ENCODE peak calls at places on chromosomes 4 and X, in five cellular contexts. One of them, this sample, is unnamed.
A peak's percentile ranks its signal among the peaks of the same experiment; 100 is the strongest.

GRCh38 chr4:20761826-20762225 is 61.6 kb downstream of the PACRGL start:
- DNase-seq in body of pancreas: no peak
- DNase-seq in psoas muscle: no peak
- DNase-seq in colonic mucosa: no peak
- DNase-seq in left ventricle myocardium inferior: no peak
- DNase-seq in this sample: no peak

GRCh38 chr4:38237139-38237538 is 276.9 kb downstream of the PTTG2 start:
- DNase-seq in body of pancreas: peak; percentile 43
- DNase-seq in psoas muscle: no peak
- DNase-seq in colonic mucosa: no peak
- DNase-seq in left ventricle myocardium inferior: no peak
- DNase-seq in this sample: no peak

GRCh38 chr4:40228497-40229365 is 31.9 kb downstream of the RHOH start:
- DNase-seq in body of pancreas: no peak
- DNase-seq in psoas muscle: no peak
- DNase-seq in colonic mucosa: no peak
- DNase-seq in left ventricle myocardium inferior: no peak
- DNase-seq in this sample: peak; percentile 69

GRCh38 chr4:41287005-41287404 is 30.3 kb downstream of the UCHL1 start:
- DNase-seq in body of pancreas: no peak
- DNase-seq in psoas muscle: no peak
- DNase-seq in colonic mucosa: no peak
- DNase-seq in left ventricle myocardium inferior: no peak
- DNase-seq in this sample: no peak

GRCh38 chrX:55007633-55008032 is 7.5 kb downstream of the APEX2 start:
- DNase-seq in body of pancreas: peak; percentile 55
- DNase-seq in psoas muscle: no peak
- DNase-seq in colonic mucosa: peak; percentile 74
- DNase-seq in left ventricle myocardium inferior: no peak
- DNase-seq in this sample: no peak

GRCh38 chrX:71128915-71129765 is 10.7 kb downstream of the MED12 start:
- DNase-seq in body of pancreas: peak; percentile 71
- DNase-seq in psoas muscle: peak; percentile 74
- DNase-seq in colonic mucosa: peak; percentile 74
- DNase-seq in left ventricle myocardium inferior: peak; percentile 59
- DNase-seq in this sample: no peak

GRCh38 chr4:112916868-112917267 is 132.6 kb upstream of the ANK2 start:
- DNase-seq in body of pancreas: no peak
- DNase-seq in psoas muscle: no peak
- DNase-seq in colonic mucosa: no peak
- DNase-seq in left ventricle myocardium inferior: no peak
- DNase-seq in this sample: no peak

GRCh38 chr4:131081069-131081468 is 1985.1 kb downstream of the C4orf33 start:
- DNase-seq in body of pancreas: no peak
- DNase-seq in psoas muscle: no peak
- DNase-seq in colonic mucosa: no peak
- DNase-seq in left ventricle myocardium inferior: no peak
- DNase-seq in this sample: no peak

GRCh38 chr4:121534187-121534586 is 153.4 kb upstream of the QRFPR start:
- DNase-seq in body of pancreas: no peak
- DNase-seq in psoas muscle: no peak
- DNase-seq in colonic mucosa: no peak
- DNase-seq in left ventricle myocardium inferior: no peak
- DNase-seq in this sample: no peak

GRCh38 chrX:153525451-153525850 is 8.0 kb downstream of the ATP2B3 start:
- DNase-seq in body of pancreas: no peak
- DNase-seq in psoas muscle: no peak
- DNase-seq in colonic mucosa: no peak
- DNase-seq in left ventricle myocardium inferior: no peak
- DNase-seq in this sample: no peak

GRCh38 chrX:155577682-155578081 is 35.1 kb downstream of the TMLHE start:
- DNase-seq in body of pancreas: no peak
- DNase-seq in psoas muscle: no peak
- DNase-seq in colonic mucosa: no peak
- DNase-seq in left ventricle myocardium inferior: no peak
- DNase-seq in this sample: no peak

GRCh38 chrX:112704226-112704625 is 24.5 kb upstream of the LHFPL1 start:
- DNase-seq in body of pancreas: no peak
- DNase-seq in psoas muscle: no peak
- DNase-seq in colonic mucosa: no peak
- DNase-seq in left ventricle myocardium inferior: no peak
- DNase-seq in this sample: no peak

GRCh38 chr4:33537527-33537926 is 2706.8 kb downstream of the ARAP2 start:
- DNase-seq in body of pancreas: no peak
- DNase-seq in psoas muscle: no peak
- DNase-seq in colonic mucosa: no peak
- DNase-seq in left ventricle myocardium inferior: no peak
- DNase-seq in this sample: no peak

GRCh38 chrX:56308726-56309125 is 76.6 kb downstream of the KLF8 start:
- DNase-seq in body of pancreas: no peak
- DNase-seq in psoas muscle: no peak
- DNase-seq in colonic mucosa: no peak
- DNase-seq in left ventricle myocardium inferior: no peak
- DNase-seq in this sample: no peak

GRCh38 chrX:12887141-12887540 is 19.3 kb upstream of the TLR8 start:
- DNase-seq in body of pancreas: no peak
- DNase-seq in psoas muscle: no peak
- DNase-seq in colonic mucosa: no peak
- DNase-seq in left ventricle myocardium inferior: no peak
- DNase-seq in this sample: no peak

GRCh38 chr4:83036991-83037390 is 2.0 kb downstream of the COPS4 start:
- DNase-seq in body of pancreas: no peak
- DNase-seq in psoas muscle: no peak
- DNase-seq in colonic mucosa: no peak
- DNase-seq in left ventricle myocardium inferior: no peak
- DNase-seq in this sample: no peak

GRCh38 chr4:47784222-47784621 is 53.6 kb downstream of the CORIN start:
- DNase-seq in body of pancreas: no peak
- DNase-seq in psoas muscle: no peak
- DNase-seq in colonic mucosa: no peak
- DNase-seq in left ventricle myocardium inferior: no peak
- DNase-seq in this sample: no peak

GRCh38 chr4:80568891-80569290 is 233.4 kb downstream of the CFAP299 start:
- DNase-seq in body of pancreas: no peak
- DNase-seq in psoas muscle: no peak
- DNase-seq in colonic mucosa: no peak
- DNase-seq in left ventricle myocardium inferior: no peak
- DNase-seq in this sample: no peak

GRCh38 chr4:48651869-48652447 is 128.1 kb downstream of the FRYL start:
- DNase-seq in body of pancreas: no peak
- DNase-seq in psoas muscle: no peak
- DNase-seq in colonic mucosa: no peak
- DNase-seq in left ventricle myocardium inferior: no peak
- DNase-seq in this sample: no peak

GRCh38 chrX:69305333-69306062 is 140.2 kb upstream of the PJA1 start:
- DNase-seq in body of pancreas: no peak
- DNase-seq in psoas muscle: no peak
- DNase-seq in colonic mucosa: no peak
- DNase-seq in left ventricle myocardium inferior: no peak
- DNase-seq in this sample: no peak

GRCh38 chrX:49129427-49129826 is 5.9 kb upstream of the GPKOW start:
- DNase-seq in body of pancreas: no peak
- DNase-seq in psoas muscle: no peak
- DNase-seq in colonic mucosa: no peak
- DNase-seq in left ventricle myocardium inferior: no peak
- DNase-seq in this sample: no peak

GRCh38 chr4:118918388-118918787 is 29.7 kb downstream of the SYNPO2 start:
- DNase-seq in body of pancreas: no peak
- DNase-seq in psoas muscle: no peak
- DNase-seq in colonic mucosa: no peak
- DNase-seq in left ventricle myocardium inferior: no peak
- DNase-seq in this sample: no peak

GRCh38 chr4:182113774-182114173 is 129.4 kb upstream of the TENM3 start:
- DNase-seq in body of pancreas: no peak
- DNase-seq in psoas muscle: no peak
- DNase-seq in colonic mucosa: no peak
- DNase-seq in left ventricle myocardium inferior: no peak
- DNase-seq in this sample: no peak

GRCh38 chr4:82784615-82785247 is 13.9 kb downstream of the SCD5 start:
- DNase-seq in body of pancreas: no peak
- DNase-seq in psoas muscle: no peak
- DNase-seq in colonic mucosa: no peak
- DNase-seq in left ventricle myocardium inferior: no peak
- DNase-seq in this sample: no peak

DNA sequence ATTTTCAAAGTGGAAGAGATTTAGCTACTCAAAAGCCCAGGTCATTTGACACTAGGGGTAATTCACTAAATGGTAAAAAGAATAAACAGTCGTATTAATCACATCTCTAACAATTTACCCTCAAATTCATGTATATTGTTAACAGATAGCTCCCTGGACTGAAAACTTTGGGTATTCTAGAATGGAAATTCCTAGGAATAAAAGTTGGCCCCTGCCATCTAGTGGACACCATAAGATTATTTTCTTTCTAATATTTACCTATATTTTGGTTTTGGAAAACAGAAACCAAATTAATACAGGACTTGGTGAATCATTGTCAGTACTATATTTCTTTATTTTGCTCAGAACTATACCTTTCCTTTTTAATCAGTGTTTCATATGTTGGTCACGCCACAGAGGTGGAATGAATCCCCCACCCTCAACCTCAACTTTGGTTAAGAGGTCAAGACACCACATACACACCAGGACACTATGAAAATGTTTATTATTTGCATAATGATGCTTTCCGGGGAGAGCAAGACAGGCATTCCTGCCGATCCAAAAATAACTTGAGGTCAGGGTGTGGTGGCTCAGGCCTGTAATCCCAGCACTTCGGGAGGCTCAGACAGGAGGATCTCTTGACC is 96.2 kb upstream of the APOOL start:
- DNase-seq in body of pancreas: no peak
- DNase-seq in psoas muscle: no peak
- DNase-seq in colonic mucosa: no peak
- DNase-seq in left ventricle myocardium inferior: no peak
- DNase-seq in this sample: no peak
- H3K4me3 ChIP-seq in body of pancreas: no peak overlapping the region
- H3K4me3 ChIP-seq in psoas muscle: no peak overlapping the region
- H3K4me3 ChIP-seq in colonic mucosa: no peak overlapping the region
- H3K4me3 ChIP-seq in left ventricle myocardium inferior: no peak overlapping the region
- H3K4me3 ChIP-seq in this sample: no peak overlapping the region

GRCh38 chrX:107627792-107628661 is at the start of gene PRPS1:
- DNase-seq in body of pancreas: peak; percentile 94
- DNase-seq in psoas muscle: peak; percentile 92
- DNase-seq in colonic mucosa: peak; percentile 86
- DNase-seq in left ventricle myocardium inferior: peak; percentile 89
- DNase-seq in this sample: peak; percentile 81
- TF ChIP-seq CTCF in body of pancreas: no peak
- TF ChIP-seq CTCF in psoas muscle: no peak
- TF ChIP-seq CTCF in colonic mucosa: no peak
- TF ChIP-seq CTCF in left ventricle myocardium inferior: peak; percentile 10
- TF ChIP-seq CTCF in this sample: no peak

DNA sequence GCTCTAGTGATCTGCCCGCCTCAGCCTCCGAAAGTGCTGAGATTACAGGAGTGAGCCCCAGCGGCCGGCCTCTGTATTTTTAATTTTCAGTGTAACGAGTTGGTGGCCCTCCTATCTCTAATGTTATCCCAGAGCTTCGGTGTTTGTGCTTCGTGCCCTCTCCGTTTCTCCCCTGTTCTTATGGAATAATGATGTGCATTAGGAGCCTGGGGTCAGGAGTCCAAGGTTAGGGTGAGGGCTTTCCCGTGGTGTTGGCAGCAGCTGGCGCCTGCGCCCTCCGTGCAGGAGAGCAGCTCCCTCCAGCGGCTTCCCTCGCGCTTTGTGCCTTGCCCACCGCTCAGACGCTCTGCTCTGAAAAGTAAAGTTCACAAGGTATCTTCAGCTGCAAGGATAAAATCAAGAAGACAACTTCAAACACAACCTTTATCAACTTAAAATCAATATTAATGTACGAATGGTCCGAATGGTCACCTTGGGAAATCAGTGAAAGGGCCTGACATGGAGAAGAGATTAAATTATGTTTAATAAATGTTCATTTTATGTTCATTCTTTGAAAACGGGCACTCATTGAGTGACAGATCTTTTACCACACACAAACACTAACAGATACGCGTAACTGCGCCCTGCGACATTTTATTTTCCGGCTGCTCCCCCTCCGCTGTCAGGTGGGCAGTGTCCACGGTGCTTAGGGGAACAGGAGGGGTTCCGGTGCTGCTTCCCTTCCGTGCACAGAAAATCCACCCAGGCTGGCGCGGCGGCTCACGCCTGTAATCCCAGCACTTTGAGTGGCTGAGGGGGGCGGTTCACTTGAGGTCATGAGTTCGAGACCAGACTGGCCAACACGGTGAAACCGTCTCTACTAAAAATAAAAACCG is 62.4 kb downstream of the TRAPPC11 start:
- DNase-seq in body of pancreas: peak; percentile 83
- DNase-seq in psoas muscle: peak; percentile 76
- DNase-seq in colonic mucosa: peak; percentile 89
- DNase-seq in left ventricle myocardium inferior: peak; percentile 70
- DNase-seq in this sample: no peak
- H3K4me3 ChIP-seq in body of pancreas: no peak overlapping the region
- H3K4me3 ChIP-seq in psoas muscle: peak overlapping the region; percentile 70
- H3K4me3 ChIP-seq in colonic mucosa: peak overlapping the region; percentile 42
- H3K4me3 ChIP-seq in left ventricle myocardium inferior: peak overlapping the region; percentile 71
- H3K4me3 ChIP-seq in this sample: peak overlapping the region; percentile 11

GRCh38 chrX:121854614-121854911 is 807.2 kb downstream of the GLUD2 start:
- DNase-seq in body of pancreas: no peak
- DNase-seq in psoas muscle: no peak
- DNase-seq in colonic mucosa: no peak
- DNase-seq in left ventricle myocardium inferior: no peak
- DNase-seq in this sample: no peak
- TF ChIP-seq CTCF in body of pancreas: no peak
- TF ChIP-seq CTCF in psoas muscle: no peak
- TF ChIP-seq CTCF in colonic mucosa: no peak
- TF ChIP-seq CTCF in left ventricle myocardium inferior: no peak
- TF ChIP-seq CTCF in this sample: no peak

DNA sequence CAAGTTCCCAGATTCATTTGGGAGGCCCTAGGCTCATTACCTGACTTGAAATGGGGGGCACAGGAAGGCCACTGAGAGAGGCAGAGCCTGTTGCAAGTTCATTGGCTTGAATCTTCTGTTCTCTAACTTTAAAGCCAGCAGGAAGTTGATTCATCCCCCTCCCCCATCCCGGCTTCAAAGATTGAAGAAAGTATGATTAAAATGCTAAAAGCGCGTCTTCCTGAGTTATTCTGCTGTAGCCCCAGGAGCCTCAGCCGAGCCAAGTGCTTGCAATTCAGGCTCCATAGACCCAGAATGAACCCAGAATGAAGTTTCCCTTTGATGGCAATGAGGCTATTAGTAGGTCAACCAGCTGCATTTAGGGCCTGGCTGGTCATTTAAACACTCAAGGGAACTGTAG is 14.7 kb downstream of the CHST7 start:
- DNase-seq in body of pancreas: peak; percentile 32
- DNase-seq in psoas muscle: peak; percentile 64
- DNase-seq in colonic mucosa: no peak
- DNase-seq in left ventricle myocardium inferior: peak; percentile 41
- DNase-seq in this sample: no peak
- H3K4me3 ChIP-seq in body of pancreas: no peak overlapping the region
- H3K4me3 ChIP-seq in psoas muscle: no peak overlapping the region
- H3K4me3 ChIP-seq in colonic mucosa: no peak overlapping the region
- H3K4me3 ChIP-seq in left ventricle myocardium inferior: peak overlapping the region; percentile 32
- H3K4me3 ChIP-seq in this sample: no peak overlapping the region

GRCh38 chrX:17839269-17839668 is 21.8 kb downstream of the RAI2 start:
- DNase-seq in body of pancreas: no peak
- DNase-seq in psoas muscle: no peak
- DNase-seq in colonic mucosa: no peak
- DNase-seq in left ventricle myocardium inferior: no peak
- DNase-seq in this sample: no peak
- TF ChIP-seq CTCF in body of pancreas: no peak
- TF ChIP-seq CTCF in psoas muscle: no peak
- TF ChIP-seq CTCF in colonic mucosa: no peak
- TF ChIP-seq CTCF in left ventricle myocardium inferior: no peak
- TF ChIP-seq CTCF in this sample: no peak

This sample was measured in GM12864.